ENCODE peak calls at places on chromosomes 12 and 14, in six cellular contexts. I, H, C, G, M and R are unnamed samples. For H3K4me1 and H3K36me3, the result is how much of the 10 kb centered on the place peaks cover.

GRCh38 chr12:125860672-125861288 is 795.5 kb downstream of the AACS start:
- DNase-seq in I (no peak), C (no peak), H (no peak), G (no peak), M (no peak), R (no peak)

GRCh38 chr12:122150127-122150681 is 23.8 kb downstream of the IL31 start:
- DNase-seq in M (no peak), C (no peak), G (no peak), I (no peak), H (no peak), R (no peak)

GRCh38 chr14:50985124-50985815 is 41.0 kb upstream of the PYGL start:
- DNase-seq in C (no peak), M (no peak), I (no peak), H (peak), G (no peak), R (no peak)

GRCh38 chr14:50363734-50364113 is 33.0 kb downstream of the CDKL1 start:
- DNase-seq in C (no peak), G (no peak), M (no peak), I (peak), H (peak), R (no peak)

GRCh38 chr14:91293281-91293680 is 48.8 kb upstream of the GPR68 start:
- DNase-seq in I (no peak), M (no peak), C (no peak), G (no peak), H (no peak), R (no peak)

GRCh38 chr12:93180566-93180965 is 197.2 kb upstream of the NUDT4 start:
- DNase-seq in C (no peak), M (no peak), G (no peak), I (no peak), H (peak), R (no peak)

GRCh38 chr12:32273712-32274111 is 125.6 kb upstream of the FGD4 start:
- DNase-seq in C (peak), G (no peak), M (no peak), I (no peak), H (no peak), R (peak)

GRCh38 chr14:101761881-101762529 is 496 bp downstream of the PPP2R5C start:
- DNase-seq in H (peak), M (no peak), C (peak), I (no peak), G (peak), R (no peak)

GRCh38 chr14:71103662-71104484 is 196.6 kb downstream of the PCNX1 start:
- DNase-seq in M (no peak), G (peak), H (peak), C (peak), I (peak), R (peak)

GRCh38 chr14:88851587-88851986 is 27.1 kb downstream of the TTC8 start:
- DNase-seq in H (no peak), M (no peak), G (no peak), I (no peak), C (no peak), R (no peak)

GRCh38 chr14:88849717-88850116 is 25.3 kb downstream of the TTC8 start:
- DNase-seq in C (no peak), I (no peak), G (no peak), H (no peak), M (no peak), R (no peak)

GRCh38 chr14:88852632-88853031 is 28.2 kb downstream of the TTC8 start:
- DNase-seq in M (no peak), H (no peak), C (no peak), G (no peak), I (no peak), R (no peak)

GRCh38 chr14:88844980-88845491 is 20.6 kb downstream of the TTC8 start:
- DNase-seq in G (no peak), I (no peak), H (no peak), M (no peak), C (no peak), R (no peak)

DNA sequence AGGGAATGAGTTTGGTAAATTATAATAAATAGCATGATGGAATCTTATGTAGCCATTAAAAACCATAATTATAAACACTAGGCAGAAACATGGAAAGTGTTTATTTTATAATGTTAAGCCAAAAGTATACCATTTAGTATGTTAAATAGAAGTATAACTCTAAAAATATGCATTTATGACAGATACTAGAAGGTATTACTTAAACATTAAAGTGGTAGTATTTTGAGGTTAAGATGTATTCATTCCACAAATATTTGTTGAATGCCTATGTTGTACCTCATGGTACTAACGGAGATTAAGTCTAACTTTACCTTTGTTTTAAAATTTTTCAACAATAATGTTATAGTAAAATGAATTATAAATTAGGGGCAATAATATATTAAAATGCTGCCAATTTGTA is 24.1 kb downstream of the TTC8 start:
- DNase-seq in G (peak), M (no peak), C (no peak), I (peak), H (no peak), R (no peak)
- H3K4me1 ChIP-seq in G (under half), M (under half), C (under half), I (under half), H (under half), R (under half)

DNA sequence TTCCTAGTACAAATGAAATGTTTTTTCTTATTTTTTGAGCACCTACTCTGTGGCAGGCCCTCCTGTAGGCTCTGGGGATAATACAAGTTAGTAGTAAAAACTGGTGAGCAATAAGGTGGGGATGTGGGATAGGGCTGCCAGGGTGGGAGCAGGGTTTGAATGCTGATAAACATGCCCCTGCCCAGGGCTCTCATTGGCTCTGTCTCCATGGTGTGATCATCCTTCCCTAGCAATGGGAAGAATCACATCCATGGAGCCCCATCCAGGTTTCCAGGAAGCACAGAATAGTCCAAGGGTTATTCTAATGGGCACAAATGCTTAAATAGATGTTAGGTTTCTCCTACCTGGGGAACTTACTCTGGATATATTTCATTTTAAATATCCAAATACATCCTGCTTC is 45.5 kb downstream of the GIT2 start:
- DNase-seq in H (no peak), I (no peak), M (no peak), C (no peak), G (no peak), R (no peak)
- H3K36me3 ChIP-seq in H (half or more), I (under half), M (under half), C (under half), G (under half), R (under half)

GRCh38 chr12:129773170-129773493 is 130.7 kb downstream of the TMEM132D start:
- DNase-seq in H (no peak), I (no peak), G (no peak), C (no peak), M (no peak), R (no peak)
- H4K8ac ChIP-seq in H (no peak), I (no peak), G (no peak), C (no peak), M (no peak), R (no peak)

GRCh38 chr12:132491349-132491663 is 1.4 kb downstream of the FBRSL1 start:
- DNase-seq in H (no peak), G (no peak), I (no peak), M (no peak), C (no peak), R (no peak)
- H3K4me1 ChIP-seq in H (half or more), G (half or more), I (under half), M (under half), C (under half), R (under half)

DNA sequence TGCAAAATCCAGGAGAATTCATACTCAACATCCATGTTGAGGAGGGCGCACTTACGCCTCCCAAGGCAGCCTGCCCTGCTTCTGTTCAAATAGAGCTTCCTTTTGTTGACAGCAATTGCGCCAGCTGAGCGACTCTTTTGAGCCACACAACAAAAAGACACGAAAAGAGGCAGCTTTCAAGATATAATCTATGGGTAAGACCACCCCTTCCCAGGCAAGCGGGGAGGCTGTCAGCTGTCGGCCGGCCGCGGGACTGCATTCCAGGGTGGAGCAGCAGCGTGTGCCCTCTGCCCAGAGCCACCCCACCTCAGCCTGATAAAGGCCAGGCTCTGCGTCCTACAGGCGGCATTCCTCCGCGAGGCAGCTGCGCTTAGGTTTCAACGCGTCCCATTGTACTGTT is 15.8 kb upstream of the STAB2 start:
- DNase-seq in I (no peak), G (peak), M (no peak), H (no peak), C (peak), R (peak)
- H3K36me3 ChIP-seq in I (under half), G (under half), M (under half), H (under half), C (under half), R (under half)

DNA sequence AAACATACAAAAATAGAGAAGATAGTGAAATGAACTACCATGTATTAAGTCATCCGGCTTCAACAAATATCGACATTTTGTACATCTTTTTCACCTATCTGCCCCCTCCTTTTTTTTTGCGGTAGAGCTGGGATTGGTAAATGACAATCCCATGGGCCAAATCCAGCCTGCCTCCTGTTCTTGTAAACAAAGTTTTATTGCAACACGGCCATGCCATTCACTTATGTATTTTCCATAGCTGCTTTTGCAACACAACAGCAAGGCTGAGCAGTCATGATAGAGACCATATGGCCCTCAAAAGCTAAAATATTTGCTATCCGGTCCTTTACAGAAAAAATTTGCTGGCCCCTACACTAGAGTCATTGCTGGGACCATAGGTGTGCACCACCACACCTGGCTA is 58.1 kb upstream of the PLEKHG3 start:
- DNase-seq in H (peak), I (peak), M (no peak), G (peak), C (no peak), R (peak)
- H4K8ac ChIP-seq in H (no peak), I (peak), M (no peak), G (peak), C (no peak), R (no peak)

GRCh38 chr12:108755481-108755880 is 24.2 kb upstream of the CORO1C start:
- DNase-seq in M (no peak), H (no peak), G (no peak), I (no peak), C (no peak), R (no peak)

GRCh38 chr12:108753969-108754368 is 22.7 kb upstream of the CORO1C start:
- DNase-seq in I (no peak), M (no peak), C (no peak), H (no peak), G (no peak), R (no peak)

GRCh38 chr12:108759914-108760313 is 28.6 kb upstream of the CORO1C start:
- DNase-seq in C (no peak), I (no peak), G (no peak), H (no peak), M (no peak), R (no peak)

GRCh38 chr12:108757842-108758241 is 26.5 kb upstream of the CORO1C start:
- DNase-seq in C (no peak), G (no peak), H (no peak), M (no peak), I (no peak), R (no peak)

DNA sequence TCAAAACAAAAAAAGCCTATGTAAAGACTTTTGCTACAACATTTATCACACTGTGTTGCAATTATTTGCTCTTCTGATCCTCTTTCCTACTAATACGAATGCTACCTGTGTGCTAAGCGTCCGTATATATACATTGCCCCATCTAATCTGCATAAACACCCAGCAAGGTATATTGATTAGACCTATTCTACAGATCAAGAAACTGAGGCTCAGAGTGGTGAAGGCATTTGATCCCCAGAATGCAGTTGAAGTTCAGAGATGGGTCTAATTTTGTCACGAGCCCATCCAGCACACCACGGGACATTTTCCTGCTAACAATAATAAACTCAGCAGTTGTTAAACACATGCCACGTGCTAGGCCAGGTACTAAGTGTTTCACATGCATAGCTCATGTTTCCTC is 25.1 kb upstream of the CORO1C start:
- DNase-seq in H (no peak), C (no peak), M (no peak), G (no peak), I (no peak), R (no peak)
- H3K4me1 ChIP-seq in H (under half), C (under half), M (under half), G (under half), I (under half), R (under half)

DNA sequence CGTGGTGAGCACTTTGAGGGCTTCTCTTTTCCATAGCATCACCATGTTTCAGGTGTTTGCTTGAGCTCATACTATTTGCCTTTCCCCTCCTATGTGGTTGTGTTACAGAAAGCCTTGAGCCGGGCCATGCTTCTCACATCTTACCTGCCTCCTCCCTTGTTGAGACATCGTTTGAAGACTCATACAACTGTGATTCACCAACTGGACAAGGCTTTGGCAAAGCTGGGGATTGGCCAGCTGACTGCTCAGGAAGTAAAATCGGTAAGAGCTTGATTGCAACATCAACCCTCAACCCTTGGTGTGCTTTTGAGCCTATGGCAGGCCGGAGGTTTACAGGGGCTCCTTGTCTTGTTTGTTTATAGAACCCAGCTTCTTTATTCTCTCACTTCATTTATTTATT is 8.1 kb downstream of the LETMD1 start:
- DNase-seq in H (no peak), C (no peak), M (no peak), I (peak), G (peak), R (no peak)
- H3K36me3 ChIP-seq in H (half or more), C (under half), M (under half), I (under half), G (under half), R (under half)

GRCh38 chr12:5925646-5926045 is 19.4 kb downstream of the ANO2 start:
- DNase-seq in M (no peak), I (no peak), H (no peak), G (no peak), C (no peak), R (no peak)

GRCh38 chr12:5921027-5921909 is 23.8 kb downstream of the ANO2 start:
- DNase-seq in I (no peak), C (no peak), G (no peak), M (no peak), H (no peak), R (no peak)

GRCh38 chr12:5921966-5922365 is 23.1 kb downstream of the ANO2 start:
- DNase-seq in H (no peak), C (no peak), M (no peak), I (no peak), G (no peak), R (no peak)

GRCh38 chr12:5922500-5922899 is 22.6 kb downstream of the ANO2 start:
- DNase-seq in H (no peak), C (no peak), G (no peak), M (no peak), I (no peak), R (no peak)

DNA sequence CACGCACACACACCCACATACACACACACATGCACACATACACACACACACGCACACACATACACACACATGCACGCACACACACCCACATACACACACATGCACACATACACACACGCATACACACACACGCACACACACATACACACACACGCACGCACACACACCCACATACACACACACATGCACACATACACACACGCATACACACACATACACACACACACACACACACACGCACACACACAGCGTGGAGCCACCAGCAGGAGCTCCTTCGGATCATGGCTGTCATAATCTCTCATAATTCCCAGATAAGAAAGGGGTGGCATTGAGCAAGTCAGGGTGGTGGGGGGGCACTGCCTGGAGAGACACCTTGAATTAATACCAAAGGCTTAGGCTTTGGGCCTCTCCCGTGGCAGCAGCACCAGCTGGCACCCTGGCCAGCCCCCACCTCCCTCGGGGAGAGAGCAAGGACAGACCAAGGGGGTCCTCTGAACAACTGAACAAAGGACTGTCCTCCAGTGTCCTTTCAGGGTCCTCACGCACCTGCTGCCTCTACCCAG is 21.9 kb downstream of the ANO2 start:
- DNase-seq in I (no peak), H (no peak), M (no peak), G (no peak), C (no peak), R (no peak)
- H4K8ac ChIP-seq in I (no peak), H (no peak), M (no peak), G (no peak), C (no peak), R (no peak)